ENCODE peak calls at places on chromosomes 2 and 18, in six cellular contexts. G is HEK293T, H is DMS153, L is HCT116, X is AG08395, K is H7. B is an unnamed sample.

GRCh38 chr2:20611077-20611843 is 39.6 kb downstream of the HS1BP3 start:
- DNase-seq in H (peak; percentile 67), K (no peak), G (no peak), L (no peak), X (peak; percentile 73), B (no peak)

GRCh38 chr18:54873884-54874255 is 45.6 kb downstream of the RAB27B start:
- DNase-seq in H (no peak), K (no peak), L (no peak), G (no peak), X (no peak), B (no peak)

GRCh38 chr18:28204154-28204553 is 27.2 kb upstream of the CDH2 start:
- DNase-seq in H (no peak), G (no peak), K (no peak), X (peak; percentile 56), L (no peak), B (no peak)

GRCh38 chr2:231795525-231796327 is 9.5 kb downstream of the COPS7B start:
- DNase-seq in G (peak; percentile 34), H (peak; percentile 74), L (peak; percentile 81), K (no peak), X (peak; percentile 52), B (peak; percentile 73)

GRCh38 chr2:27428213-27428977 is at the start of gene NRBP1:
- DNase-seq in H (peak; percentile 84), K (peak; percentile 99), X (peak; percentile 94), L (peak; percentile 76), G (peak; percentile 93), B (peak; percentile 96)

GRCh38 chr2:45812039-45812500 is 160.6 kb downstream of the PRKCE start:
- DNase-seq in K (no peak), L (no peak), G (no peak), H (no peak), X (peak; percentile 57), B (no peak)

GRCh38 chr18:49340446-49340845 is 120.0 kb downstream of the DYM start:
- DNase-seq in K (no peak), G (no peak), L (no peak), X (peak; percentile 71), H (no peak), B (no peak)

GRCh38 chr18:48942086-48942485 is 8.7 kb downstream of the SMAD7 start:
- DNase-seq in H (no peak), L (no peak), K (no peak), G (no peak), X (no peak), B (no peak)

GRCh38 chr2:24832526-24832925 is 39.3 kb downstream of the CENPO start:
- DNase-seq in H (no peak), K (no peak), X (no peak), L (no peak), G (no peak), B (no peak)

GRCh38 chr2:169732583-169733358 is 861 bp upstream of the KLHL23 start:
- DNase-seq in K (no peak), G (no peak), H (no peak), X (no peak), L (no peak), B (no peak)

GRCh38 chr2:37619230-37619956 is 52.0 kb downstream of the CDC42EP3 start:
- DNase-seq in L (no peak), X (no peak), H (no peak), G (no peak), K (no peak), B (no peak)

GRCh38 chr2:96195410-96196071 is 13.1 kb downstream of the STARD7 start:
- DNase-seq in H (no peak), K (no peak), L (no peak), X (peak; percentile 35), G (no peak), B (no peak)